ENCODE peak calls at places on chromosomes 7 and 10, in six cellular contexts. One of them, this sample, is unnamed.

GRCh38 chr10:120511165-120511564 is 54.1 kb downstream of the PLPP4 start:
- DNase-seq in left ventricle myocardium inferior: no peak
- DNase-seq in fibroblast of lung: peak; percentile 94
- DNase-seq in dorsolateral prefrontal cortex: no peak
- DNase-seq in AG04449: no peak
- DNase-seq in GM12864: no peak
- DNase-seq in this sample: peak; percentile 83

GRCh38 chr10:70849582-70850016 is 33.9 kb downstream of the SGPL1 start:
- DNase-seq in fibroblast of lung: peak; percentile 96
- DNase-seq in dorsolateral prefrontal cortex: no peak
- DNase-seq in left ventricle myocardium inferior: no peak
- DNase-seq in GM12864: no peak
- DNase-seq in AG04449: peak; percentile 83
- DNase-seq in this sample: peak; percentile 89

GRCh38 chr10:3503299-3503698 is 281.7 kb downstream of the KLF6 start:
- DNase-seq in AG04449: no peak
- DNase-seq in dorsolateral prefrontal cortex: no peak
- DNase-seq in left ventricle myocardium inferior: no peak
- DNase-seq in GM12864: no peak
- DNase-seq in fibroblast of lung: no peak
- DNase-seq in this sample: no peak

GRCh38 chr7:106538638-106539037 is 122.3 kb downstream of the CCDC71L start:
- DNase-seq in dorsolateral prefrontal cortex: no peak
- DNase-seq in AG04449: no peak
- DNase-seq in left ventricle myocardium inferior: no peak
- DNase-seq in fibroblast of lung: no peak
- DNase-seq in GM12864: no peak
- DNase-seq in this sample: no peak

GRCh38 chr7:92740713-92741126 is 95.7 kb downstream of the CDK6 start:
- DNase-seq in left ventricle myocardium inferior: no peak
- DNase-seq in dorsolateral prefrontal cortex: no peak
- DNase-seq in AG04449: peak; percentile 64
- DNase-seq in fibroblast of lung: peak; percentile 97
- DNase-seq in GM12864: no peak
- DNase-seq in this sample: peak; percentile 88

GRCh38 chr10:94288361-94289116 is 74.2 kb downstream of the NOC3L start:
- DNase-seq in GM12864: no peak
- DNase-seq in fibroblast of lung: no peak
- DNase-seq in left ventricle myocardium inferior: no peak
- DNase-seq in dorsolateral prefrontal cortex: no peak
- DNase-seq in AG04449: no peak
- DNase-seq in this sample: no peak

GRCh38 chr10:124574456-124575070 is 112.9 kb downstream of the LHPP start:
- DNase-seq in fibroblast of lung: no peak
- DNase-seq in left ventricle myocardium inferior: no peak
- DNase-seq in dorsolateral prefrontal cortex: no peak
- DNase-seq in AG04449: no peak
- DNase-seq in GM12864: no peak
- DNase-seq in this sample: no peak

GRCh38 chr10:75071164-75071489 is 40.3 kb upstream of the SAMD8 start:
- DNase-seq in left ventricle myocardium inferior: peak; percentile 24
- DNase-seq in GM12864: no peak
- DNase-seq in dorsolateral prefrontal cortex: no peak
- DNase-seq in AG04449: no peak
- DNase-seq in fibroblast of lung: peak; percentile 20
- DNase-seq in this sample: no peak

GRCh38 chr7:55092186-55092976 is 73.6 kb downstream of the EGFR start:
- DNase-seq in fibroblast of lung: peak; percentile 55
- DNase-seq in left ventricle myocardium inferior: no peak
- DNase-seq in GM12864: no peak
- DNase-seq in AG04449: no peak
- DNase-seq in dorsolateral prefrontal cortex: no peak
- DNase-seq in this sample: peak; percentile 25

GRCh38 chr7:50092579-50093411 is at the start of gene ZPBP:
- DNase-seq in dorsolateral prefrontal cortex: no peak
- DNase-seq in left ventricle myocardium inferior: peak; percentile 13
- DNase-seq in AG04449: peak; percentile 0
- DNase-seq in GM12864: peak; percentile 27
- DNase-seq in fibroblast of lung: peak; percentile 4
- DNase-seq in this sample: peak; percentile 33

GRCh38 chr10:29535012-29535777 is 99.6 kb downstream of the SVIL start:
- DNase-seq in left ventricle myocardium inferior: peak; percentile 51
- DNase-seq in AG04449: peak; percentile 69
- DNase-seq in GM12864: no peak
- DNase-seq in fibroblast of lung: peak; percentile 93
- DNase-seq in dorsolateral prefrontal cortex: peak; percentile 68
- DNase-seq in this sample: peak; percentile 83

GRCh38 chr10:61608255-61609040 is 54.3 kb upstream of the CABCOCO1 start:
- DNase-seq in left ventricle myocardium inferior: no peak
- DNase-seq in dorsolateral prefrontal cortex: no peak
- DNase-seq in GM12864: no peak
- DNase-seq in AG04449: no peak
- DNase-seq in fibroblast of lung: peak; percentile 33
- DNase-seq in this sample: peak; percentile 51

GRCh38 chr7:55595511-55595910 is 23.2 kb upstream of the VOPP1 start:
- DNase-seq in GM12864: no peak
- DNase-seq in dorsolateral prefrontal cortex: no peak
- DNase-seq in left ventricle myocardium inferior: no peak
- DNase-seq in fibroblast of lung: no peak
- DNase-seq in AG04449: no peak
- DNase-seq in this sample: no peak

GRCh38 chr10:6151087-6151977 is 51.4 kb upstream of the PFKFB3 start:
- DNase-seq in dorsolateral prefrontal cortex: peak; percentile 75
- DNase-seq in fibroblast of lung: peak; percentile 53
- DNase-seq in AG04449: no peak
- DNase-seq in GM12864: no peak
- DNase-seq in left ventricle myocardium inferior: peak; percentile 60
- DNase-seq in this sample: peak; percentile 61

GRCh38 chr7:129875745-129876411 is 76.9 kb downstream of the UBE2H start:
- DNase-seq in left ventricle myocardium inferior: no peak
- DNase-seq in dorsolateral prefrontal cortex: no peak
- DNase-seq in AG04449: no peak
- DNase-seq in GM12864: no peak
- DNase-seq in fibroblast of lung: peak; percentile 84
- DNase-seq in this sample: peak; percentile 40

GRCh38 chr7:4017785-4018184 is 664.3 kb upstream of the FOXK1 start:
- DNase-seq in GM12864: no peak
- DNase-seq in dorsolateral prefrontal cortex: no peak
- DNase-seq in fibroblast of lung: no peak
- DNase-seq in left ventricle myocardium inferior: no peak
- DNase-seq in AG04449: no peak
- DNase-seq in this sample: no peak

GRCh38 chr10:11403116-11403515 is 208.3 kb downstream of the USP6NL start:
- DNase-seq in fibroblast of lung: no peak
- DNase-seq in AG04449: no peak
- DNase-seq in dorsolateral prefrontal cortex: no peak
- DNase-seq in left ventricle myocardium inferior: no peak
- DNase-seq in GM12864: no peak
- DNase-seq in this sample: no peak

GRCh38 chr10:120746016-120746755 is 105.0 kb upstream of the WDR11 start:
- DNase-seq in left ventricle myocardium inferior: no peak
- DNase-seq in fibroblast of lung: no peak
- DNase-seq in GM12864: no peak
- DNase-seq in AG04449: no peak
- DNase-seq in dorsolateral prefrontal cortex: no peak
- DNase-seq in this sample: no peak

GRCh38 chr7:76364198-76364584 is 5.4 kb upstream of the YWHAG start:
- DNase-seq in fibroblast of lung: peak; percentile 77
- DNase-seq in AG04449: no peak
- DNase-seq in left ventricle myocardium inferior: no peak
- DNase-seq in GM12864: no peak
- DNase-seq in dorsolateral prefrontal cortex: no peak
- DNase-seq in this sample: peak; percentile 75

GRCh38 chr10:103153765-103154197 is 39.3 kb downstream of the NT5C2 start:
- DNase-seq in fibroblast of lung: peak; percentile 51
- DNase-seq in left ventricle myocardium inferior: no peak
- DNase-seq in AG04449: no peak
- DNase-seq in dorsolateral prefrontal cortex: no peak
- DNase-seq in GM12864: no peak
- DNase-seq in this sample: peak; percentile 45

DNA sequence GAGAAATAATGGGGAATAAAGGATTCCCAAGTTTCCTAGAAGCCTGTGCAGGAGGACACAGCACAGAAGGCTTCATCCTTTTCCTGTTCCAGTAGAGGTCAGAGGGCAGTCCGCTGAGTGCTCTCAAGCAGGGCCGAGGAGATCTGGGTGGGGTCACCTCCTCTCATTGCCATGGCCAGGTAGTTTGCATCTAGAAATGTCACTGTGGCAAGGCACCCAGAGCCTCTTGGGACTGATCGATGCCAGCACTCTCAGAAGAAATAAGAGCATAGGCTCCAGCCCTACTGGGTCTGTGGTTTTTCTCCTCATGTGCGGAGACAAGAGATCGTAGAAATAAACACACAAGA is 7.9 kb downstream of the NUB1 start:
- DNase-seq in GM12864: no peak
- DNase-seq in AG04449: no peak
- DNase-seq in dorsolateral prefrontal cortex: no peak
- DNase-seq in left ventricle myocardium inferior: no peak
- DNase-seq in fibroblast of lung: no peak
- DNase-seq in this sample: no peak
- H3K4me3 ChIP-seq in GM12864: peak overlapping the region; percentile 47
- H3K4me3 ChIP-seq in AG04449: no peak overlapping the region
- H3K4me3 ChIP-seq in dorsolateral prefrontal cortex: peak overlapping the region; percentile 7
- H3K4me3 ChIP-seq in left ventricle myocardium inferior: peak overlapping the region; percentile 56
- H3K4me3 ChIP-seq in fibroblast of lung: no peak overlapping the region
- H3K4me3 ChIP-seq in this sample: no peak overlapping the region

DNA sequence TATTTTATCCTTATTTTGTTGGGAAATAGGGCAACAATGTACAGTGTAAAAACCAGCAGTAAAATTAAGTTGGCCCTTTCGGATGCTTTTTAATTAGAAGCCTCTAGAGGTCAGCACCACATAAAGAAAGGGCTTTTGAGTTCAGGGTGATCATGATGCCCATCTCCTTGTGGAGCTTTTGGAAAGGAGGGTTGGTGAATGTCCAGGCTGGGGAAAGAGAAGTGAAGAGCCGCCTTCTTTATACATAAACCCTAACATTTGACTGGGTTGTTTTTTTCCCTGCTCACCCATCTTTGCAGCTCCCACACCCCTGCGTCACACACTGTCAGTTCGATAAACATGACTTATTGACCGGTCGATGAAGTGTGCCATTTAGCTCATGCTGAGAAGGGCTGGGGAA is 29.8 kb downstream of the MTURN start:
- DNase-seq in dorsolateral prefrontal cortex: no peak
- DNase-seq in GM12864: peak; percentile 27
- DNase-seq in fibroblast of lung: peak; percentile 53
- DNase-seq in AG04449: no peak
- DNase-seq in left ventricle myocardium inferior: no peak
- DNase-seq in this sample: peak; percentile 65
- TF ChIP-seq CTCF in dorsolateral prefrontal cortex: peak; percentile 59
- TF ChIP-seq CTCF in GM12864: peak; percentile 55
- TF ChIP-seq CTCF in fibroblast of lung: peak; percentile 62
- TF ChIP-seq CTCF in AG04449: peak; percentile 47
- TF ChIP-seq CTCF in left ventricle myocardium inferior: peak; percentile 73
- TF ChIP-seq CTCF in this sample: peak; percentile 71

GRCh38 chr7:122833888-122834570 is 52.2 kb downstream of the CADPS2 start:
- DNase-seq in GM12864: no peak
- DNase-seq in fibroblast of lung: no peak
- DNase-seq in dorsolateral prefrontal cortex: no peak
- DNase-seq in AG04449: no peak
- DNase-seq in left ventricle myocardium inferior: no peak
- DNase-seq in this sample: no peak
- H3K4me3 ChIP-seq in GM12864: no peak overlapping the region
- H3K4me3 ChIP-seq in fibroblast of lung: no peak overlapping the region
- H3K4me3 ChIP-seq in dorsolateral prefrontal cortex: no peak overlapping the region
- H3K4me3 ChIP-seq in AG04449: no peak overlapping the region
- H3K4me3 ChIP-seq in left ventricle myocardium inferior: no peak overlapping the region
- H3K4me3 ChIP-seq in this sample: no peak overlapping the region

GRCh38 chr10:98745645-98746044 is 298.9 kb upstream of the HPS1 start:
- DNase-seq in dorsolateral prefrontal cortex: no peak
- DNase-seq in AG04449: no peak
- DNase-seq in GM12864: peak; percentile 1
- DNase-seq in fibroblast of lung: no peak
- DNase-seq in left ventricle myocardium inferior: no peak
- DNase-seq in this sample: no peak

GRCh38 chr10:98748298-98748697 is 301.6 kb upstream of the HPS1 start:
- DNase-seq in AG04449: no peak
- DNase-seq in left ventricle myocardium inferior: no peak
- DNase-seq in fibroblast of lung: no peak
- DNase-seq in GM12864: peak; percentile 3
- DNase-seq in dorsolateral prefrontal cortex: no peak
- DNase-seq in this sample: peak; percentile 34
- TF ChIP-seq CTCF in AG04449: peak; percentile 33
- TF ChIP-seq CTCF in left ventricle myocardium inferior: peak; percentile 39
- TF ChIP-seq CTCF in fibroblast of lung: peak; percentile 62
- TF ChIP-seq CTCF in GM12864: peak; percentile 53
- TF ChIP-seq CTCF in dorsolateral prefrontal cortex: peak; percentile 7
- TF ChIP-seq CTCF in this sample: peak; percentile 54

GRCh38 chr7:159153511-159153910 is 8.8 kb upstream of the VIPR2 start:
- DNase-seq in GM12864: no peak
- DNase-seq in AG04449: no peak
- DNase-seq in fibroblast of lung: no peak
- DNase-seq in left ventricle myocardium inferior: no peak
- DNase-seq in dorsolateral prefrontal cortex: no peak
- DNase-seq in this sample: no peak

GRCh38 chr7:159152816-159153215 is 8.1 kb upstream of the VIPR2 start:
- DNase-seq in fibroblast of lung: no peak
- DNase-seq in left ventricle myocardium inferior: no peak
- DNase-seq in AG04449: no peak
- DNase-seq in dorsolateral prefrontal cortex: no peak
- DNase-seq in GM12864: no peak
- DNase-seq in this sample: no peak

GRCh38 chr7:159149488-159149887 is 4.8 kb upstream of the VIPR2 start:
- DNase-seq in fibroblast of lung: no peak
- DNase-seq in GM12864: no peak
- DNase-seq in dorsolateral prefrontal cortex: no peak
- DNase-seq in left ventricle myocardium inferior: no peak
- DNase-seq in AG04449: no peak
- DNase-seq in this sample: no peak

GRCh38 chr7:159148430-159149395 is 4.0 kb upstream of the VIPR2 start:
- DNase-seq in GM12864: no peak
- DNase-seq in dorsolateral prefrontal cortex: no peak
- DNase-seq in AG04449: no peak
- DNase-seq in left ventricle myocardium inferior: no peak
- DNase-seq in fibroblast of lung: no peak
- DNase-seq in this sample: no peak

GRCh38 chr7:159151231-159151630 is 6.6 kb upstream of the VIPR2 start:
- DNase-seq in dorsolateral prefrontal cortex: no peak
- DNase-seq in AG04449: no peak
- DNase-seq in fibroblast of lung: no peak
- DNase-seq in GM12864: no peak
- DNase-seq in left ventricle myocardium inferior: no peak
- DNase-seq in this sample: no peak
- H3K4me3 ChIP-seq in dorsolateral prefrontal cortex: no peak overlapping the region
- H3K4me3 ChIP-seq in AG04449: no peak overlapping the region
- H3K4me3 ChIP-seq in fibroblast of lung: no peak overlapping the region
- H3K4me3 ChIP-seq in GM12864: no peak overlapping the region
- H3K4me3 ChIP-seq in left ventricle myocardium inferior: no peak overlapping the region
- H3K4me3 ChIP-seq in this sample: no peak overlapping the region

DNA sequence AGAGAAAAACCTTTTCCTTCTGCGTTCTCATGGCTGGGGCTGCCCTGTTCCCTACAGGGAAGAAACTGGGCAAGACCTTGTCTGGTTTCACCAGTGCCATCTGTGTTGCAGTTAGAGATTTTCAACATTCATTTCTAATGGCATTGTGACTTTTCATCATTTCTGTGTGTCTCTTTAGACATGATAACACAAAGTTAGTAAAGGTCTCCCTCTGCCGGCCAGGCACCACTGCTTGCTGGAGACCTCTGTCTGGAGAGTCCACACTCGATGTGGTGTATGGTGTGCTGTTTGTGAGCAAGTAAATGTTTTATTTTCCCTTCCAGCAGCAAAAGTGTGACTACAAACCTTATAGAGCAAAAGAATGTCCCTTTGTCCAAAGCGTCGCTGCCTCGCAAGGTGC is 213.5 kb downstream of the PAXIP1 start:
- DNase-seq in left ventricle myocardium inferior: no peak
- DNase-seq in fibroblast of lung: no peak
- DNase-seq in dorsolateral prefrontal cortex: peak; percentile 96
- DNase-seq in GM12864: no peak
- DNase-seq in AG04449: no peak
- DNase-seq in this sample: no peak
- TF ChIP-seq CTCF in left ventricle myocardium inferior: peak; percentile 33
- TF ChIP-seq CTCF in fibroblast of lung: no peak
- TF ChIP-seq CTCF in dorsolateral prefrontal cortex: peak; percentile 69
- TF ChIP-seq CTCF in GM12864: peak; percentile 30
- TF ChIP-seq CTCF in AG04449: no peak
- TF ChIP-seq CTCF in this sample: no peak